ENCODE peak calls at places on chromosomes 6 and 20, in seven cellular contexts. S is germinal center; C is GM12878; B is CD4-positive, alpha-beta memory T cell; Y is ecto neural progenitor cell; N is CD8-positive, alpha-beta T cell; U is hypothalamus. O is an unnamed sample.

GRCh38 chr20:38127011-38127621 is 38.0 kb downstream of the TGM2 start:
- DNase-seq in C (no peak), S (no peak), U (no peak), Y (no peak), B (no peak), N (no peak), O (no peak)

GRCh38 chr20:38453941-38454340 is 18.7 kb upstream of the RALGAPB start:
- DNase-seq in B (no peak), Y (no peak), C (peak), U (no peak), N (no peak), S (no peak), O (no peak)

GRCh38 chr6:44390158-44390683 is 2.7 kb downstream of the CDC5L start:
- DNase-seq in N (no peak), S (no peak), B (no peak), Y (no peak), U (no peak), C (no peak), O (no peak)

GRCh38 chr6:15090145-15090579 is 155.7 kb upstream of the JARID2 start:
- DNase-seq in C (no peak), B (no peak), N (no peak), S (no peak), Y (no peak), U (peak), O (no peak)

GRCh38 chr20:61956396-61957342 is 109.0 kb downstream of the TAF4 start:
- DNase-seq in C (no peak), B (no peak), N (no peak), S (no peak), Y (no peak), U (no peak), O (no peak)

GRCh38 chr6:25229671-25230321 is 49.4 kb upstream of the CARMIL1 start:
- DNase-seq in B (no peak), N (no peak), U (no peak), S (no peak), Y (no peak), C (no peak), O (peak)

GRCh38 chr6:134550604-134551003 is 232.7 kb upstream of the SGK1 start:
- DNase-seq in N (no peak), Y (no peak), C (no peak), S (no peak), B (no peak), U (no peak), O (no peak)

GRCh38 chr6:84764332-84765049 is at the start of gene TBX18:
- DNase-seq in Y (peak), C (no peak), U (no peak), B (no peak), N (no peak), S (peak), O (peak)

GRCh38 chr20:10469599-10469998 is 34.5 kb downstream of the SLX4IP start:
- DNase-seq in C (no peak), Y (no peak), N (no peak), S (no peak), U (peak), B (no peak), O (peak)

GRCh38 chr6:142374090-142374783 is 72.4 kb downstream of the ADGRG6 start:
- DNase-seq in B (no peak), N (no peak), S (no peak), Y (no peak), U (no peak), C (no peak), O (no peak)

GRCh38 chr6:121436966-121437756 is 1.7 kb downstream of the GJA1 start:
- DNase-seq in U (no peak), S (no peak), B (no peak), N (no peak), Y (peak), C (no peak), O (no peak)

GRCh38 chr6:36914227-36914794 is 28.6 kb downstream of the C6orf89 start:
- DNase-seq in Y (peak), C (no peak), B (peak), S (no peak), U (no peak), N (no peak), O (no peak)

O was measured in AG04449.